ENCODE peak calls at places on chromosome 16, in four cellular contexts. D, X, T and H are unnamed samples.

GRCh38 chr16:66326995-66327513 is 39.4 kb upstream of the CDH5 start:
- DNase-seq in D (peak), X (peak), T (no peak), H (no peak)

GRCh38 chr16:87206646-87207451 is 110.3 kb downstream of the C16orf95 start:
- DNase-seq in D (no peak), X (no peak), T (no peak), H (no peak)

GRCh38 chr16:71338193-71338592 is 20.3 kb upstream of the CALB2 start:
- DNase-seq in D (no peak), X (peak), T (no peak), H (no peak)

GRCh38 chr16:59905628-59906027 is 1171.5 kb upstream of the GOT2 start:
- DNase-seq in D (no peak), X (no peak), T (no peak), H (peak)

GRCh38 chr16:58850019-58850626 is 116.0 kb upstream of the GOT2 start:
- DNase-seq in D (no peak), X (no peak), T (no peak), H (no peak)

GRCh38 chr16:69463876-69464275 is 39.5 kb downstream of the CYB5B start:
- DNase-seq in D (no peak), X (no peak), T (no peak), H (no peak)

GRCh38 chr16:11151156-11151904 is 104.7 kb downstream of the SOCS1 start:
- DNase-seq in D (no peak), X (no peak), T (no peak), H (no peak)

GRCh38 chr16:63714876-63715275 is 1407.0 kb downstream of the CDH11 start:
- DNase-seq in D (no peak), X (no peak), T (no peak), H (no peak)

GRCh38 chr16:80066805-80067580 is 466.5 kb upstream of the MAF start:
- DNase-seq in D (no peak), X (no peak), T (no peak), H (no peak)

GRCh38 chr16:86777098-86777946 is 199.0 kb downstream of the FOXL1 start:
- DNase-seq in D (no peak), X (no peak), T (no peak), H (no peak)

GRCh38 chr16:88882358-88883030 is 16.0 kb upstream of the PABPN1L start:
- DNase-seq in D (peak), X (no peak), T (no peak), H (no peak)

GRCh38 chr16:58234831-58235595 is 37.1 kb upstream of the CSNK2A2 start:
- DNase-seq in D (no peak), X (no peak), T (no peak), H (no peak)

GRCh38 chr16:24537474-24538337 is 1.7 kb upstream of the RBBP6 start:
- DNase-seq in D (peak), X (peak), T (no peak), H (peak)

GRCh38 chr16:3849751-3850543 is 30.6 kb downstream of the CREBBP start:
- DNase-seq in D (no peak), X (no peak), T (no peak), H (no peak)

GRCh38 chr16:90077757-90078593 is 844 bp upstream of the PRDM7 start:
- DNase-seq in D (peak), X (no peak), T (no peak), H (peak)

GRCh38 chr16:56349711-56350161 is 75.6 kb downstream of the AMFR start:
- DNase-seq in D (no peak), X (no peak), T (no peak), H (no peak)

GRCh38 chr16:81937305-81938038 is 73.8 kb downstream of the SDR42E1 start:
- DNase-seq in D (no peak), X (no peak), T (no peak), H (no peak)

GRCh38 chr16:50311891-50312501 is 45.6 kb downstream of the ADCY7 start:
- DNase-seq in D (no peak), X (no peak), T (no peak), H (no peak)

GRCh38 chr16:80583466-80583865 is 42.7 kb downstream of the DYNLRB2 start:
- DNase-seq in D (no peak), X (no peak), T (no peak), H (no peak)

GRCh38 chr16:4015275-4015990 is 100.8 kb downstream of the ADCY9 start:
- DNase-seq in D (no peak), X (peak), T (no peak), H (peak)

GRCh38 chr16:7268182-7268581 is 64.5 kb upstream of the RBFOX1 start:
- DNase-seq in D (peak), X (peak), T (no peak), H (peak)

GRCh38 chr16:88533945-88534641 is 36.1 kb upstream of the ZC3H18 start:
- DNase-seq in D (no peak), X (no peak), T (no peak), H (peak)

GRCh38 chr16:11914759-11915643 is 755 bp downstream of the GSPT1 start:
- DNase-seq in D (peak), X (no peak), T (no peak), H (no peak)

GRCh38 chr16:80274576-80275191 is 266.1 kb upstream of the DYNLRB2 start:
- DNase-seq in D (no peak), X (no peak), T (no peak), H (no peak)

GRCh38 chr16:57871457-57871856 is 69.2 kb upstream of the KIFC3 start:
- DNase-seq in D (no peak), X (no peak), T (no peak), H (peak)

GRCh38 chr16:57637424-57637823 is 9.0 kb downstream of the ADGRG1 start:
- DNase-seq in D (no peak), X (no peak), T (no peak), H (no peak)

GRCh38 chr16:65727534-65728137 is 605.8 kb upstream of the CDH11 start:
- DNase-seq in D (no peak), X (peak), T (no peak), H (no peak)

GRCh38 chr16:7227193-7227825 is 105.3 kb upstream of the RBFOX1 start:
- DNase-seq in D (no peak), X (no peak), T (no peak), H (no peak)

GRCh38 chr16:57742543-57742942 is 7.0 kb downstream of the KATNB1 start:
- DNase-seq in D (no peak), X (no peak), T (no peak), H (no peak)

GRCh38 chr16:3879258-3879886 is 1.1 kb downstream of the CREBBP start:
- DNase-seq in D (peak), X (no peak), T (no peak), H (no peak)

GRCh38 chr16:28192811-28193529 is 18.8 kb downstream of the XPO6 start:
- DNase-seq in D (no peak), X (no peak), T (no peak), H (no peak)

GRCh38 chr16:30394603-30395154 is 541 bp upstream of the ZNF48 start:
- DNase-seq in D (no peak), X (no peak), T (no peak), H (no peak)

GRCh38 chr16:51875834-51876725 is 670.9 kb downstream of the TOX3 start:
- DNase-seq in D (no peak), X (no peak), T (no peak), H (no peak)
- TF ChIP-seq ESRRA in D (no peak), X (no peak), T (no peak), H (no peak)

GRCh38 chr16:68328860-68329370 is 18.1 kb downstream of the PRMT7 start:
- DNase-seq in D (no peak), X (no peak), T (no peak), H (no peak)

GRCh38 chr16:68332411-68333121 is 21.7 kb downstream of the PRMT7 start:
- DNase-seq in D (no peak), X (peak), T (no peak), H (no peak)

GRCh38 chr16:68328151-68328859 is 17.5 kb downstream of the PRMT7 start:
- DNase-seq in D (peak), X (peak), T (peak), H (peak)

GRCh38 chr16:68335175-68335574 is 24.4 kb downstream of the PRMT7 start:
- DNase-seq in D (no peak), X (no peak), T (no peak), H (no peak)

GRCh38 chr16:68331879-68332410 is 21.1 kb downstream of the PRMT7 start:
- DNase-seq in D (no peak), X (peak), T (no peak), H (no peak)
- TF ChIP-seq KDM1A in D (no peak), X (no peak), T (no peak), H (no peak)

DNA sequence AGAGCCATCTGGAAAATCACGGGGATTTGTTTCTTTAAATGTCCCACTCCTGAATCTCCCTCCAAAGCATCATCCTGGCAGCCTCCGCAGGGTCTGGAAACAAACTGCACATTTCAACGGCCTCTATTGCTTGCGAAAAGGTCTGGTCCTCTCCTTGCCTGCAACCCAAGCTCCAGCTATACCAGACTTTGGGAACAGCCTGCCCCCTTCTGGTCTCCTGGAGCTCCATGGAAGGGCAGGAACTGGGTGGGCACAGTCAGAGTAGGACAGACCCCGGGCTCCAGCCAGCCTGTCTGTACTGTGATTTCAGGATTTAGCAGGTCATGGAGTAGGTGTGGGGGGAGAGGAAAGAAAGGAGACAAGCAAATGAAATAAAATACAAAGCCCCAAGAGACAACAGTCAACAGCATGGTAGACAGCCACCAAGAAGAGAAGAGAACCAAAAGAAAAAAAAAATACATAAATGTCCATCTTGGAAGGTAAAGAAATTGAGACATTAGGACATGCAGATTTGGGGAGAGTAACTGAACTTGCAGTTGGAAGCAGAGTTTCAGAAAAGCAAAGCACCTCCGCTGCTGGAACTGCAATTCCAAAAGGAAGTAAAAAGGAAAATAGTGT is 2.7 kb downstream of the XYLT1 start:
- DNase-seq in D (no peak), X (peak), T (no peak), H (peak)
- TF ChIP-seq ESRRA in D (no peak), X (no peak), T (no peak), H (no peak)

DNA sequence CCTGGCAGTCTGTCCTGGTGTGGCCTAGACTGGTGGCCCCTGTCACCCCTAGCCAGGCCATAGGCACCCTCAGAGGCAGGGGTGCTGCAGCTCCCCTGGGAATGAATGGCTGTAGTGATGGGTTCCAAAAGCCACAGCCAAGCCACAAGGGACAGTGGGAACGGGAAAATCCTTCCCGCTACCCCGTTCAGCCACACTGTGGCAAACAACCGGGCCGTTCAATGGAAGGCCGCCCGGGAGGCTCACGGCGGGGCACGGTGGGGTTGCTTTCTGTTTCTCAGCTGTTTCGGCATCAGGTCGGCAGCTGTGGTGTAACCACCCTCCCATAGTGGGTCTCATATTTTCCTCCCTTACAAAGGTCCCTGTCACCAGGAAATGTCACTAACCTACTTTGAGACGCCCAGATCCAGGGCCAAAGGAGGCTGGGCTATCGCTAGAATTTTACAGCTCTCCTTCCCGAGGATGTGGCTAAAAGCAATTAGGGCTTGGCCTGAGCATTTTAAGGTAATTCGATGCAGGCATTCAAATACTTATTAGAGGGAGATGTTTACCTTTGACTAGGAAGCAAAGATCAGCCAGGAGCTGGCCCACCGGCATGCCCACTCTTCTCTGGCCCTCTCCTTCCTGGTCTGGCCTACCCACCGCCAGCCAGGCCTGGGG is 61.7 kb upstream of the GSE1 start:
- DNase-seq in D (no peak), X (no peak), T (no peak), H (no peak)
- TF ChIP-seq KDM1A in D (no peak), X (no peak), T (no peak), H (no peak)

DNA sequence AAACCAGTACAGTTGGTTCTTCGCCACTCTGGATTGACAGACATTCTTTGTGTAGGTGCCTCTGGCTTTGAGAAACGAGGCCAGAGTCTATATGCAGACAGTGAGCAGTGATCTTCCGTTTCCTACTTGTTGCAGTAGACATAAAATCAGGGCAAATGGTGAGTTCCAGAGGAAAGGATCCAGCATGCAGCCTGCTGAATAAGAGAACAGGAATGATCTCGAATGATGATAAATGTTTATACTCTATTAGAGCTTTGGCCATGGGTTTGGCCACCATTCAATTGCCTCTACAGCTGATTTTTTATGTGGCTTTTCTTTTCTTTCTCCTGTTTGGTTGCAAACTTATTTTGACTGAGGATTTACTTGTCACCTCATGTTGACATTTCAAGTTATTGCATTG is 286.7 kb downstream of the IRX3 start:
- DNase-seq in D (no peak), X (no peak), T (no peak), H (no peak)
- TF ChIP-seq ESRRA in D (no peak), X (no peak), T (no peak), H (no peak)

GRCh38 chr16:67641779-67642708 is 2.9 kb upstream of the CARMIL2 start:
- DNase-seq in D (no peak), X (no peak), T (no peak), H (no peak)
- TF ChIP-seq KDM1A in D (no peak), X (no peak), T (no peak), H (no peak)

DNA sequence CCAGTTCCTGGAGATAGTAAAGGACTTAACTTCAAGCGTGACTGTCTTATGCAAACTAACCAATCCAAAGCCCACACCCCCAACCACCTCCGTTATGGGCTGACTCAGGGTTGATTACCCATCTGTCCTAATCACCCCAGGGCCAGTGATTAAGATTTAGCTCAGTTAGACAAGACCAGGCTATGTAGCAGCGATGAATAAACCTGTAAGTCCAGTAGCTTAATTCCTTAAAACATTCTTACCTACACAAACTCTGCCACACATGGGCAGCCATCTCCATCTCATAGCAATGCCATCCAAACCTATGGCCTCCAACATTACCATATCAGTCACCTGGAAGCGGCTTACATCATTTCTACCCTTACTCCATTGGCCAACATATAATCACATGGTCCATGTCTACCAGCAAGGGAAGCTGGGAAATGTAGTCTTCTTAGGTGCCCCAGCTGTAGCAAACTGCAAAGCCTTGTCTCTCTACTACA is 266.7 kb downstream of the SHISA9 start:
- DNase-seq in D (peak), X (no peak), T (no peak), H (no peak)
- TF ChIP-seq ESRRA in D (no peak), X (no peak), T (no peak), H (no peak)

GRCh38 chr16:26816885-26817571 is 249.7 kb upstream of the C16orf82 start:
- DNase-seq in D (peak), X (no peak), T (no peak), H (peak)
- TF ChIP-seq KDM1A in D (peak), X (no peak), T (no peak), H (no peak)

GRCh38 chr16:1667271-1667670 is 10.8 kb upstream of the JPT2 start:
- DNase-seq in D (no peak), X (no peak), T (no peak), H (no peak)
- TF ChIP-seq ESRRA in D (no peak), X (no peak), T (no peak), H (no peak)